ENCODE peak calls at places on chromosomes 2 and 18, in six cellular contexts. G is upper lobe of right lung; Y is stimulated activated CD4-positive, alpha-beta T cell treated with anti-CD3 and anti-CD28 coated beads, Interleukin-1b, Interleukin-23, amount 100 ng/mL, for 48 hours; S is H54; I is right atrium auricular region; Z is pancreas. O is an unnamed sample.

GRCh38 chr2:47010176-47010575 is 94.6 kb upstream of the MCFD2 start:
- DNase-seq in G (no peak), Y (no peak), S (no peak), I (no peak), Z (no peak), O (no peak)

GRCh38 chr18:42087876-42088275 is 132.8 kb downstream of the PIK3C3 start:
- DNase-seq in G (no peak), Y (no peak), S (no peak), I (no peak), Z (no peak), O (no peak)

GRCh38 chr18:9337875-9338274 is 3.3 kb downstream of the TWSG1 start:
- DNase-seq in G (no peak), Y (no peak), S (no peak), I (no peak), Z (no peak), O (peak)

GRCh38 chr2:239202836-239203235 is 198.0 kb downstream of the HDAC4 start:
- DNase-seq in G (peak), Y (no peak), S (no peak), I (no peak), Z (no peak), O (no peak)

GRCh38 chr2:123566291-123566946 is 458.7 kb upstream of the CNTNAP5 start:
- DNase-seq in G (no peak), Y (no peak), S (no peak), I (no peak), Z (no peak), O (no peak)

GRCh38 chr2:56130463-56131070 is 53.2 kb upstream of the CCDC85A start:
- DNase-seq in G (no peak), Y (no peak), S (peak), I (no peak), Z (peak), O (peak)

GRCh38 chr2:241142593-241142992 is 6.7 kb downstream of the PASK start:
- DNase-seq in G (no peak), Y (no peak), S (no peak), I (no peak), Z (peak), O (no peak)

GRCh38 chr2:171201767-171202166 is 41.1 kb upstream of the TLK1 start:
- DNase-seq in G (no peak), Y (no peak), S (no peak), I (no peak), Z (no peak), O (no peak)

GRCh38 chr2:83394134-83394965 is 1064.7 kb downstream of the SUCLG1 start:
- DNase-seq in G (no peak), Y (no peak), S (no peak), I (no peak), Z (no peak), O (peak)

GRCh38 chr2:20619624-20620024 is 31.3 kb downstream of the HS1BP3 start:
- DNase-seq in G (peak), Y (no peak), S (no peak), I (no peak), Z (no peak), O (no peak)

GRCh38 chr2:109410021-109410815 is 203.5 kb downstream of the SEPTIN10 start:
- DNase-seq in G (no peak), Y (no peak), S (no peak), I (peak), Z (no peak), O (no peak)

GRCh38 chr2:132550945-132551344 is 119.1 kb downstream of the LYPD1 start:
- DNase-seq in G (no peak), Y (no peak), S (no peak), I (no peak), Z (no peak), O (no peak)

GRCh38 chr2:149099298-149099697 is 60.8 kb downstream of the LYPD6B start:
- DNase-seq in G (no peak), Y (no peak), S (no peak), I (no peak), Z (no peak), O (no peak)

GRCh38 chr2:16665746-16666452 is at the start of gene CYRIA:
- DNase-seq in G (peak), Y (peak), S (peak), I (no peak), Z (peak), O (peak)

GRCh38 chr18:31302991-31303390 is 15.0 kb upstream of the DSG1 start:
- DNase-seq in G (no peak), Y (no peak), S (no peak), I (no peak), Z (no peak), O (no peak)

GRCh38 chr2:2636813-2637212 is 305.7 kb upstream of the MYT1L start:
- DNase-seq in G (no peak), Y (no peak), S (no peak), I (peak), Z (no peak), O (no peak)

GRCh38 chr2:188028739-188029138 is 262.9 kb upstream of the GULP1 start:
- DNase-seq in G (no peak), Y (no peak), S (no peak), I (no peak), Z (no peak), O (no peak)

GRCh38 chr2:144320491-144320890 is 199.4 kb downstream of the ZEB2 start:
- DNase-seq in G (no peak), Y (peak), S (peak), I (no peak), Z (no peak), O (peak)

GRCh38 chr2:11481789-11482472 is 16.0 kb upstream of the E2F6 start:
- DNase-seq in G (no peak), Y (no peak), S (no peak), I (no peak), Z (no peak), O (no peak)

GRCh38 chr2:61410185-61410584 is 60.7 kb downstream of the USP34 start:
- DNase-seq in G (no peak), Y (no peak), S (no peak), I (no peak), Z (no peak), O (no peak)

GRCh38 chr2:237669628-237670351 is 42.4 kb downstream of the LRRFIP1 start:
- DNase-seq in G (peak), Y (no peak), S (no peak), I (peak), Z (peak), O (peak)

GRCh38 chr2:138110453-138111083 is 146.3 kb downstream of the HNMT start:
- DNase-seq in G (no peak), Y (no peak), S (no peak), I (no peak), Z (no peak), O (no peak)

GRCh38 chr2:38174646-38175096 is 98.7 kb upstream of the CYP1B1 start:
- DNase-seq in G (no peak), Y (no peak), S (no peak), I (no peak), Z (no peak), O (peak)

GRCh38 chr2:9702604-9703084 is 71.8 kb upstream of the YWHAQ start:
- DNase-seq in G (no peak), Y (no peak), S (no peak), I (no peak), Z (no peak), O (no peak)

GRCh38 chr2:60677376-60677775 is 78.7 kb upstream of the PAPOLG start:
- DNase-seq in G (no peak), Y (no peak), S (no peak), I (no peak), Z (peak), O (no peak)

GRCh38 chr2:177625744-177626655 is 233.4 kb downstream of the AGPS start:
- DNase-seq in G (no peak), Y (no peak), S (no peak), I (no peak), Z (no peak), O (no peak)

GRCh38 chr2:182594286-182594685 is 121.8 kb upstream of the DNAJC10 start:
- DNase-seq in G (no peak), Y (no peak), S (no peak), I (no peak), Z (no peak), O (peak)

GRCh38 chr18:11336241-11336640 is 186.9 kb upstream of the PIEZO2 start:
- DNase-seq in G (no peak), Y (no peak), S (no peak), I (no peak), Z (no peak), O (peak)

GRCh38 chr18:47949197-47949596 is 18.7 kb upstream of the SMAD2 start:
- DNase-seq in G (no peak), Y (no peak), S (no peak), I (no peak), Z (no peak), O (no peak)

GRCh38 chr2:45009928-45010705 is 865 bp upstream of the SIX2 start:
- DNase-seq in G (peak), Y (no peak), S (peak), I (peak), Z (peak), O (peak)

GRCh38 chr2:12036640-12036983 is 290.2 kb downstream of the LPIN1 start:
- DNase-seq in G (no peak), Y (no peak), S (no peak), I (no peak), Z (no peak), O (no peak)

GRCh38 chr2:3605013-3605961 is 10.4 kb downstream of the COLEC11 start:
- DNase-seq in G (no peak), Y (no peak), S (no peak), I (peak), Z (no peak), O (peak)